ENCODE peak calls at places on chromosomes 3 and 15, in six cellular contexts. One of them, this sample, is unnamed.
A peak's percentile ranks its signal among the peaks of the same experiment; 100 is the strongest.

GRCh38 chr3:123521179-123521969 is 63.5 kb downstream of the HACD2 start:
- DNase-seq in GM04503: no peak
- DNase-seq in esophagus muscularis mucosa: no peak
- DNase-seq in psoas muscle: no peak
- DNase-seq in NCI-H460: no peak
- DNase-seq in NCI-H2081: peak; percentile 15
- DNase-seq in this sample: peak; percentile 74

GRCh38 chr3:54874816-54875556 is 52.9 kb downstream of the LRTM1 start:
- DNase-seq in psoas muscle: no peak
- DNase-seq in NCI-H2081: no peak
- DNase-seq in GM04503: no peak
- DNase-seq in NCI-H460: no peak
- DNase-seq in esophagus muscularis mucosa: no peak
- DNase-seq in this sample: no peak

GRCh38 chr15:67578020-67578600 is 35.6 kb downstream of the MAP2K5 start:
- DNase-seq in NCI-H460: no peak
- DNase-seq in esophagus muscularis mucosa: no peak
- DNase-seq in NCI-H2081: no peak
- DNase-seq in psoas muscle: no peak
- DNase-seq in GM04503: no peak
- DNase-seq in this sample: no peak

GRCh38 chr3:52181543-52181942 is 16.4 kb upstream of the ALAS1 start:
- DNase-seq in psoas muscle: no peak
- DNase-seq in esophagus muscularis mucosa: no peak
- DNase-seq in NCI-H2081: no peak
- DNase-seq in GM04503: peak; percentile 27
- DNase-seq in NCI-H460: no peak
- DNase-seq in this sample: no peak

GRCh38 chr15:64249406-64249805 is 86.6 kb upstream of the PPIB start:
- DNase-seq in NCI-H460: no peak
- DNase-seq in NCI-H2081: no peak
- DNase-seq in psoas muscle: no peak
- DNase-seq in esophagus muscularis mucosa: no peak
- DNase-seq in GM04503: no peak
- DNase-seq in this sample: no peak

GRCh38 chr15:45729146-45729545 is 94.3 kb downstream of the SQOR start:
- DNase-seq in psoas muscle: no peak
- DNase-seq in NCI-H2081: no peak
- DNase-seq in esophagus muscularis mucosa: no peak
- DNase-seq in GM04503: no peak
- DNase-seq in NCI-H460: no peak
- DNase-seq in this sample: no peak

GRCh38 chr3:65829228-65829627 is 209.5 kb downstream of the MAGI1 start:
- DNase-seq in esophagus muscularis mucosa: no peak
- DNase-seq in NCI-H460: no peak
- DNase-seq in NCI-H2081: no peak
- DNase-seq in psoas muscle: no peak
- DNase-seq in GM04503: no peak
- DNase-seq in this sample: no peak

GRCh38 chr3:107241217-107241616 is 136.0 kb upstream of the CCDC54 start:
- DNase-seq in NCI-H2081: peak; percentile 44
- DNase-seq in NCI-H460: no peak
- DNase-seq in psoas muscle: no peak
- DNase-seq in esophagus muscularis mucosa: no peak
- DNase-seq in GM04503: no peak
- DNase-seq in this sample: peak; percentile 1

GRCh38 chr3:23834082-23834870 is 28.5 kb downstream of the UBE2E1 start:
- DNase-seq in psoas muscle: no peak
- DNase-seq in NCI-H2081: peak; percentile 20
- DNase-seq in esophagus muscularis mucosa: no peak
- DNase-seq in GM04503: no peak
- DNase-seq in NCI-H460: no peak
- DNase-seq in this sample: peak; percentile 34

GRCh38 chr3:169769287-169770181 is at the start of gene ACTRT3:
- DNase-seq in NCI-H460: peak; percentile 35
- DNase-seq in GM04503: no peak
- DNase-seq in psoas muscle: peak; percentile 82
- DNase-seq in esophagus muscularis mucosa: no peak
- DNase-seq in NCI-H2081: no peak
- DNase-seq in this sample: peak; percentile 57

GRCh38 chr3:19487386-19487785 is 339.1 kb downstream of the KCNH8 start:
- DNase-seq in GM04503: no peak
- DNase-seq in NCI-H460: no peak
- DNase-seq in psoas muscle: no peak
- DNase-seq in NCI-H2081: no peak
- DNase-seq in esophagus muscularis mucosa: no peak
- DNase-seq in this sample: no peak

GRCh38 chr3:191740712-191741111 is 279.7 kb downstream of the PYDC2 start:
- DNase-seq in esophagus muscularis mucosa: no peak
- DNase-seq in NCI-H460: no peak
- DNase-seq in GM04503: no peak
- DNase-seq in NCI-H2081: no peak
- DNase-seq in psoas muscle: no peak
- DNase-seq in this sample: no peak

GRCh38 chr15:74958908-74959642 is 2.5 kb upstream of the RPP25 start:
- DNase-seq in esophagus muscularis mucosa: no peak
- DNase-seq in psoas muscle: no peak
- DNase-seq in NCI-H460: no peak
- DNase-seq in GM04503: no peak
- DNase-seq in NCI-H2081: peak; percentile 85
- DNase-seq in this sample: no peak

GRCh38 chr15:38299216-38299615 is 46.6 kb downstream of the SPRED1 start:
- DNase-seq in esophagus muscularis mucosa: no peak
- DNase-seq in GM04503: peak; percentile 45
- DNase-seq in psoas muscle: no peak
- DNase-seq in NCI-H460: no peak
- DNase-seq in NCI-H2081: no peak
- DNase-seq in this sample: no peak

This sample was measured in dermis microvascular lymphatic vessel endothelial cell.